ENCODE peak calls at places on chromosomes 13 and 19, in nine cellular contexts. One of them, this sample, is unnamed.

GRCh38 chr19:39179754-39180153 is 17.0 kb upstream of the NCCRP1 start:
- DNase-seq in ovary: no peak
- DNase-seq in HFFc6: no peak
- DNase-seq in pancreas: no peak
- DNase-seq in right cardiac atrium: no peak
- DNase-seq in activated T-cell treated with anti-CD3 and anti-CD28 coated beads, Interleukin-2, amount 50 U/mL, for 72 hours: no peak
- DNase-seq in sciatic nerve: no peak
- DNase-seq in foreskin melanocyte: no peak
- DNase-seq in HS-5: no peak
- DNase-seq in this sample: no peak

GRCh38 chr19:43534811-43535761 is 2.1 kb downstream of the ZNF575 start:
- DNase-seq in sciatic nerve: peak; percentile 86
- DNase-seq in ovary: peak; percentile 74
- DNase-seq in right cardiac atrium: peak; percentile 88
- DNase-seq in pancreas: peak; percentile 67
- DNase-seq in HFFc6: peak; percentile 19
- DNase-seq in HS-5: no peak
- DNase-seq in activated T-cell treated with anti-CD3 and anti-CD28 coated beads, Interleukin-2, amount 50 U/mL, for 72 hours: peak; percentile 28
- DNase-seq in foreskin melanocyte: no peak
- DNase-seq in this sample: no peak

GRCh38 chr13:71625694-71626093 is 241.3 kb downstream of the DACH1 start:
- DNase-seq in foreskin melanocyte: no peak
- DNase-seq in right cardiac atrium: no peak
- DNase-seq in activated T-cell treated with anti-CD3 and anti-CD28 coated beads, Interleukin-2, amount 50 U/mL, for 72 hours: no peak
- DNase-seq in ovary: no peak
- DNase-seq in HFFc6: no peak
- DNase-seq in HS-5: peak; percentile 43
- DNase-seq in sciatic nerve: no peak
- DNase-seq in pancreas: no peak
- DNase-seq in this sample: no peak

GRCh38 chr13:45882626-45883025 is 31.1 kb upstream of the SIAH3 start:
- DNase-seq in foreskin melanocyte: no peak
- DNase-seq in pancreas: no peak
- DNase-seq in right cardiac atrium: no peak
- DNase-seq in activated T-cell treated with anti-CD3 and anti-CD28 coated beads, Interleukin-2, amount 50 U/mL, for 72 hours: no peak
- DNase-seq in sciatic nerve: no peak
- DNase-seq in HS-5: no peak
- DNase-seq in HFFc6: no peak
- DNase-seq in ovary: no peak
- DNase-seq in this sample: no peak

GRCh38 chr13:107258599-107259187 is 690.8 kb upstream of the ARGLU1 start:
- DNase-seq in pancreas: no peak
- DNase-seq in foreskin melanocyte: no peak
- DNase-seq in HFFc6: no peak
- DNase-seq in right cardiac atrium: no peak
- DNase-seq in HS-5: no peak
- DNase-seq in activated T-cell treated with anti-CD3 and anti-CD28 coated beads, Interleukin-2, amount 50 U/mL, for 72 hours: no peak
- DNase-seq in sciatic nerve: no peak
- DNase-seq in ovary: no peak
- DNase-seq in this sample: peak; percentile 33

GRCh38 chr19:30441011-30441410 is 68.8 kb downstream of the ZNF536 start:
- DNase-seq in HS-5: no peak
- DNase-seq in pancreas: no peak
- DNase-seq in foreskin melanocyte: no peak
- DNase-seq in right cardiac atrium: no peak
- DNase-seq in activated T-cell treated with anti-CD3 and anti-CD28 coated beads, Interleukin-2, amount 50 U/mL, for 72 hours: no peak
- DNase-seq in sciatic nerve: no peak
- DNase-seq in HFFc6: no peak
- DNase-seq in ovary: no peak
- DNase-seq in this sample: no peak

GRCh38 chr19:55206664-55207500 is 2.4 kb downstream of the PTPRH start:
- DNase-seq in HS-5: peak; percentile 82
- DNase-seq in ovary: peak; percentile 73
- DNase-seq in foreskin melanocyte: peak; percentile 78
- DNase-seq in pancreas: peak; percentile 93
- DNase-seq in sciatic nerve: peak; percentile 76
- DNase-seq in HFFc6: peak; percentile 77
- DNase-seq in activated T-cell treated with anti-CD3 and anti-CD28 coated beads, Interleukin-2, amount 50 U/mL, for 72 hours: peak; percentile 56
- DNase-seq in right cardiac atrium: peak; percentile 93
- DNase-seq in this sample: peak; percentile 85

GRCh38 chr13:102128216-102128800 is 273.5 kb downstream of the FGF14 start:
- DNase-seq in right cardiac atrium: no peak
- DNase-seq in foreskin melanocyte: peak; percentile 3
- DNase-seq in pancreas: no peak
- DNase-seq in HFFc6: no peak
- DNase-seq in sciatic nerve: no peak
- DNase-seq in activated T-cell treated with anti-CD3 and anti-CD28 coated beads, Interleukin-2, amount 50 U/mL, for 72 hours: no peak
- DNase-seq in HS-5: peak; percentile 46
- DNase-seq in ovary: no peak
- DNase-seq in this sample: peak; percentile 93

GRCh38 chr13:98582947-98583346 is 6.0 kb upstream of the STK24 start:
- DNase-seq in HS-5: no peak
- DNase-seq in HFFc6: no peak
- DNase-seq in ovary: no peak
- DNase-seq in foreskin melanocyte: no peak
- DNase-seq in right cardiac atrium: no peak
- DNase-seq in sciatic nerve: no peak
- DNase-seq in activated T-cell treated with anti-CD3 and anti-CD28 coated beads, Interleukin-2, amount 50 U/mL, for 72 hours: no peak
- DNase-seq in pancreas: no peak
- DNase-seq in this sample: peak; percentile 91

GRCh38 chr13:43848250-43848649 is 31.3 kb downstream of the CCDC122 start:
- DNase-seq in right cardiac atrium: no peak
- DNase-seq in HFFc6: peak; percentile 16
- DNase-seq in activated T-cell treated with anti-CD3 and anti-CD28 coated beads, Interleukin-2, amount 50 U/mL, for 72 hours: no peak
- DNase-seq in sciatic nerve: no peak
- DNase-seq in HS-5: no peak
- DNase-seq in foreskin melanocyte: peak; percentile 61
- DNase-seq in pancreas: no peak
- DNase-seq in ovary: no peak
- DNase-seq in this sample: peak; percentile 65

GRCh38 chr19:55042688-55043087 is 4.6 kb upstream of the GP6 start:
- DNase-seq in sciatic nerve: no peak
- DNase-seq in HFFc6: no peak
- DNase-seq in right cardiac atrium: no peak
- DNase-seq in activated T-cell treated with anti-CD3 and anti-CD28 coated beads, Interleukin-2, amount 50 U/mL, for 72 hours: no peak
- DNase-seq in HS-5: no peak
- DNase-seq in ovary: no peak
- DNase-seq in foreskin melanocyte: no peak
- DNase-seq in pancreas: no peak
- DNase-seq in this sample: no peak

GRCh38 chr13:48010698-48011097 is 9.6 kb upstream of the SUCLA2 start:
- DNase-seq in ovary: no peak
- DNase-seq in right cardiac atrium: no peak
- DNase-seq in HFFc6: no peak
- DNase-seq in sciatic nerve: no peak
- DNase-seq in pancreas: no peak
- DNase-seq in HS-5: no peak
- DNase-seq in activated T-cell treated with anti-CD3 and anti-CD28 coated beads, Interleukin-2, amount 50 U/mL, for 72 hours: no peak
- DNase-seq in foreskin melanocyte: no peak
- DNase-seq in this sample: no peak

GRCh38 chr19:57559008-57559403 is 657 bp downstream of the ZNF550 start:
- DNase-seq in activated T-cell treated with anti-CD3 and anti-CD28 coated beads, Interleukin-2, amount 50 U/mL, for 72 hours: peak; percentile 27
- DNase-seq in HFFc6: no peak
- DNase-seq in ovary: peak; percentile 30
- DNase-seq in HS-5: no peak
- DNase-seq in foreskin melanocyte: no peak
- DNase-seq in sciatic nerve: no peak
- DNase-seq in right cardiac atrium: peak; percentile 47
- DNase-seq in pancreas: no peak
- DNase-seq in this sample: peak; percentile 30

GRCh38 chr13:24693862-24694471 is 13.8 kb downstream of the ATP12A start:
- DNase-seq in activated T-cell treated with anti-CD3 and anti-CD28 coated beads, Interleukin-2, amount 50 U/mL, for 72 hours: peak; percentile 52
- DNase-seq in sciatic nerve: no peak
- DNase-seq in HS-5: no peak
- DNase-seq in right cardiac atrium: no peak
- DNase-seq in ovary: no peak
- DNase-seq in HFFc6: peak; percentile 42
- DNase-seq in foreskin melanocyte: peak; percentile 47
- DNase-seq in pancreas: peak; percentile 31
- DNase-seq in this sample: peak; percentile 47

GRCh38 chr19:48613852-48614435 is 932 bp downstream of the FAM83E start:
- DNase-seq in right cardiac atrium: no peak
- DNase-seq in HFFc6: no peak
- DNase-seq in ovary: no peak
- DNase-seq in HS-5: no peak
- DNase-seq in pancreas: peak; percentile 28
- DNase-seq in foreskin melanocyte: no peak
- DNase-seq in activated T-cell treated with anti-CD3 and anti-CD28 coated beads, Interleukin-2, amount 50 U/mL, for 72 hours: no peak
- DNase-seq in sciatic nerve: no peak
- DNase-seq in this sample: no peak